ENCODE peak calls at places on chromosomes 16 and 17, in eight cellular contexts. M, P, B, Q, A, Z, G and K are unnamed samples.

GRCh38 chr16:1057252-1057932 is 15.2 kb upstream of the SSTR5 start:
- DNase-seq in B (peak), G (peak), M (no peak), Z (peak), A (no peak), P (peak), Q (no peak), K (peak)

GRCh38 chr17:28228109-28228840 is 90.7 kb upstream of the TMEM97 start:
- DNase-seq in A (peak), G (no peak), Q (no peak), M (no peak), B (no peak), Z (peak), P (peak), K (no peak)

GRCh38 chr17:74042744-74043486 is 160.6 kb upstream of the RPL38 start:
- DNase-seq in M (no peak), Z (no peak), A (peak), Q (peak), B (no peak), P (no peak), G (no peak), K (no peak)

GRCh38 chr17:41308251-41308917 is 725 bp downstream of the KRTAP16-1 start:
- DNase-seq in B (no peak), Q (peak), G (no peak), Z (no peak), P (no peak), M (no peak), A (no peak), K (no peak)

GRCh38 chr16:1466054-1466453 is 8.8 kb downstream of the CLCN7 start:
- DNase-seq in Z (no peak), G (no peak), Q (no peak), M (no peak), B (no peak), P (no peak), A (no peak), K (no peak)

GRCh38 chr17:64982139-64982802 is 63.0 kb upstream of the LRRC37A3 start:
- DNase-seq in Z (no peak), M (no peak), A (no peak), P (no peak), B (no peak), G (no peak), Q (no peak), K (no peak)

GRCh38 chr17:69414408-69415274 is at the start of gene MAP2K6:
- DNase-seq in P (peak), A (peak), M (peak), G (peak), B (peak), Q (peak), Z (peak), K (peak)

GRCh38 chr17:8160741-8161221 is 2.0 kb downstream of the VAMP2 start:
- DNase-seq in M (no peak), G (no peak), P (no peak), Z (no peak), Q (no peak), B (no peak), A (no peak), K (no peak)

GRCh38 chr17:75308732-75309629 is 19.7 kb upstream of the SLC25A19 start:
- DNase-seq in Q (no peak), M (no peak), G (no peak), Z (no peak), A (no peak), P (no peak), B (no peak), K (no peak)

GRCh38 chr17:80413771-80414507 is 1.0 kb upstream of the ENDOV start:
- DNase-seq in Z (no peak), M (no peak), B (no peak), Q (no peak), A (no peak), G (no peak), P (no peak), K (peak)

GRCh38 chr16:19113577-19114358 is at the start of gene ITPRIPL2:
- DNase-seq in P (peak), G (peak), Z (peak), A (peak), B (peak), Q (peak), M (peak), K (peak)

GRCh38 chr16:11386791-11387546 is 41.7 kb downstream of the RMI2 start:
- DNase-seq in P (peak), M (no peak), B (peak), A (no peak), G (peak), Q (peak), Z (peak), K (peak)

GRCh38 chr17:61770043-61770442 is 93.3 kb downstream of the BRIP1 start:
- DNase-seq in M (no peak), B (no peak), Q (no peak), Z (no peak), G (no peak), A (peak), P (no peak), K (no peak)

GRCh38 chr16:66475232-66475631 is 48.1 kb downstream of the BEAN1 start:
- DNase-seq in A (no peak), M (no peak), G (no peak), P (no peak), Z (no peak), Q (no peak), B (no peak), K (no peak)

GRCh38 chr17:41956522-41956921 is 10.1 kb upstream of the CNP start:
- DNase-seq in M (no peak), Q (no peak), G (no peak), A (no peak), Z (no peak), P (no peak), B (no peak), K (no peak)

GRCh38 chr17:77332034-77332971 is 191.5 kb downstream of the SEC14L1 start:
- DNase-seq in A (no peak), P (no peak), B (no peak), Z (peak), M (peak), Q (no peak), G (no peak), K (no peak)

GRCh38 chr17:17236295-17237025 is 508 bp downstream of the FLCN start:
- DNase-seq in Z (no peak), Q (peak), A (peak), G (no peak), B (peak), M (no peak), P (no peak), K (no peak)

GRCh38 chr17:410674-411401 is 58.2 kb upstream of the RPH3AL start:
- DNase-seq in P (peak), Z (no peak), A (peak), G (peak), B (peak), Q (peak), M (no peak), K (no peak)

GRCh38 chr17:47287639-47288038 is 34.0 kb downstream of the ITGB3 start:
- DNase-seq in Q (no peak), A (no peak), Z (no peak), P (no peak), B (no peak), M (no peak), G (no peak), K (no peak)

GRCh38 chr16:81523387-81524115 is 78.9 kb downstream of the CMIP start:
- DNase-seq in Z (no peak), P (no peak), M (no peak), G (no peak), A (peak), B (no peak), Q (peak), K (no peak)

DNA sequence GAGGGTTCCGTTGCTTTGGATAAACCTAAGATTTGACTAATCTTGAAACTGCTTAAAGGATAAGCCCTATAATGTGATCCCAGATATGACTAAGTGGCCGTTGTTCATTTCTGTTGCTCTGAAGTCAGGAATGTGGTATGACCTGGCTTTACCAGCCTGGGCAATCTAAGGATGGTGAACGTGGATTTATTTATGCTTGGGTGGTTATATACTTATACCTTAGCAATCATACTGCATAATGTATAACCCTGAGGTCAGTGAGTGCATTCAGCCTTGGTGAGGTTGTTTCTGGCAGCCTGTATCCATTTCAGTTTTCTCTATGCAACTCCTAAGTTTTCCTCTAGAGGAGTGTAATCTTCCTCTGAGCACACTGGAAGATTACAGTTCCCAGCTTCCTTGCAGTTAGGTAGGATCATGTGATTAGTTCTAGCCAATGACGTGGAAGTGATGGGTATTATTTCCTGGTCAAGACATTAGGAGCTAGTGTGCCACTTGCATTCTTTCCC is 41.9 kb downstream of the FTO start:
- DNase-seq in B (no peak), G (no peak), Z (no peak), Q (peak), M (no peak), A (peak), P (no peak), K (no peak)
- TF ChIP-seq CTCF in B (peak), G (no peak), Z (no peak), Q (peak), M (no peak), A (peak), P (peak), K (no peak)

DNA sequence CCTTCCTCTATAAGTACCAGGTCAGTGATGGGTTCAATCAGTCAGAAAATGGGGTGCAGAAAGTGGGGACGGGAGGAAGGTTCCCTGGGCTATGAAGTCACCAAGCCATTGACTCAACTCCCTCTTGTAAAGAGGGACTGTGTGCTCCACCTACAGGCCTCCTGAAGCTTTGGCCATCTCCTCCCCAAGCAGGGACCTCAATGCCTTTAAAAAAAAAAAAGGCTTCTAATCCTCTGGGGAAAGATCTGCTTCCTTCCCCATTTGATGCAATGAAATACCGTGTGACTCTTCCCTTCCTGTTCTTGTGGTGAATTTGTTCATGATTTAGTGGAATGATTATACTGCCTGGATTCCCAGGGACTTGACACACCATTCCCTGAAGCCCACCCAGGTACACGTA is 30.8 kb downstream of the VWA3A start:
- DNase-seq in M (no peak), B (no peak), P (no peak), Q (no peak), G (no peak), A (peak), Z (no peak), K (no peak)
- TF ChIP-seq CTCF in M (no peak), B (no peak), P (peak), Q (no peak), G (no peak), A (no peak), Z (no peak), K (peak)

DNA sequence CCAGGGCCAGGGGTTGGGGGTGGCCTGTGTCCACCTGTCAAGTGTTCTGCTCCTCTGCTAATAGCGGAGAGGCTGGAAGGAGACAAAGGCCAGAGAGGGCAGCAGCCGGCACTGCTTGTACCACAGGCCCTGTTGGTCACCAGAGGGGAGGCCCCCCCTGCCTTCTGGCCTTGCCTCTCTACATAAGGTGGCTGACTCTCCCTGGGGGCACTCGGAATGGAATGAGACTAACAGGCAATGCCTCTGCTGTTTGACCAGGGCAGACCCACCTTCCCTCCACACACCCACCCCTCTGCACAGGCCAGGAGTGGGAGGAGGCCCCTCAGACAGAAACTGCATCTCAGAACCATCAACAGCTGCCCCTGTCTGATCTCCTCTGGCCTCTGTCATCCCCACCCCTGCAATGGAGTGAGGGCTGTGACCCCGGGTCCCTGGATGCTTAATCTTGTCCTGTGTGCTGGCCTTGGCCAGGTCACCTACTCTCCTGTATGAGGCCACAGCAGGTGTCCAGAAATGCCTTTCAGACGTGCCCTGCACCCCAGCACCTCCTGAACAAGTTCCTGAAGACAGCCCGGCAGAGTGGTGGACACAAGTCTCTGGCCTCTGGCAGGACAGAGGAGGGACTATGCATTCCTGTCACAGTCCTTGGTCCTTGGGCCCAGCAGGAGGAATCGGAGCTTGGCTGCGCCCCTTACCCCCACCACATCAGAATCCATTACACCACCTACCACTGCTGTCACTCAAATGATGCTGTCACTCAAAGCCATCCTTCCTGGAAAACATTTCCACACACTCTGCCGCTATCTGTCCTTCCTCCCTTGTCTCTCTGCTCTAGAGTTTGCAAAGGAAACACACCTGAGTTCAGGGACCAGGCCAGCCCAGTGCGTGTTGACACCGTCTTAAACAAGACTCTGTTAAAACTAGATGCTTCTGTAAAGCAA is 107.5 kb upstream of the ZNF750 start:
- DNase-seq in Q (no peak), B (no peak), G (no peak), M (no peak), A (no peak), Z (no peak), P (no peak), K (no peak)
- TF ChIP-seq CTCF in Q (no peak), B (no peak), G (no peak), M (no peak), A (no peak), Z (no peak), P (no peak), K (no peak)

DNA sequence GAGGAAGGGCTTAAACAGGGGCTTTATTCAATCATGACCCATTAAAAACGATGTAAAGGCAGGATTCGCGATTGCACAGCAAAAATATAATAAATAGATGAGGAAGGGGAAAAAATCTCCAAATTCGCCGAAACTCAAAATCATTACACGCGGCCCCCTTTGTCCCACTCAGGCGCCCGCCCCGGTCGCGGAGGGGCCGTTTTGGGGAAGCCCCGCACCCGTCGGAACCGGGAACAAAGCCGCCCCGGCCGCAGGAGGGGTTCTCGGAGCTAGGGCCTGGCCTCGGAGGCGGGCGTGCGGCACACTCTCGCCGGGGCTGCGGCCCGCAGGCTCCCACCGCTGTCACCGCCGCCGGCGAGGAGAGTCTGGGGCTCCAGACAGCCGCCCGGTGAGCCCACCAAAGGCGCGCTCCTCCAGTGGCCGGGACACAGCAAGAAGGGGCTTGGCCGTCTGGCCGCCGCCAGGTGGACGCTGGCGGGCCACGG is 521 bp downstream of the C16orf87 start:
- DNase-seq in M (no peak), P (no peak), B (peak), Q (peak), Z (peak), A (peak), G (no peak), K (no peak)
- TF ChIP-seq CTCF in M (no peak), P (peak), B (no peak), Q (no peak), Z (no peak), A (no peak), G (peak), K (no peak)